ENCODE peak calls at places on chromosomes 2 and 18, in seven cellular contexts. One of them, this sample, is unnamed.

GRCh38 chr2:11123001-11123809 is 32.1 kb upstream of the SLC66A3 start:
- DNase-seq in mucosa of descending colon: no peak
- DNase-seq in NCI-H1105: no peak
- DNase-seq in activated naive CD8-positive, alpha-beta T cell treated with anti-CD3 and anti-CD28 coated beads, Interleukin-2, amount 50 U/mL, for 24 hours: no peak
- DNase-seq in AG08396: no peak
- DNase-seq in lung: no peak
- DNase-seq in left lung: no peak
- DNase-seq in this sample: no peak

GRCh38 chr18:50152900-50153299 is 42.0 kb downstream of the MYO5B start:
- DNase-seq in mucosa of descending colon: no peak
- DNase-seq in NCI-H1105: no peak
- DNase-seq in activated naive CD8-positive, alpha-beta T cell treated with anti-CD3 and anti-CD28 coated beads, Interleukin-2, amount 50 U/mL, for 24 hours: no peak
- DNase-seq in AG08396: no peak
- DNase-seq in lung: no peak
- DNase-seq in left lung: no peak
- DNase-seq in this sample: peak; percentile 40

GRCh38 chr2:30514134-30514860 is 67.3 kb downstream of the LCLAT1 start:
- DNase-seq in mucosa of descending colon: no peak
- DNase-seq in NCI-H1105: no peak
- DNase-seq in activated naive CD8-positive, alpha-beta T cell treated with anti-CD3 and anti-CD28 coated beads, Interleukin-2, amount 50 U/mL, for 24 hours: no peak
- DNase-seq in AG08396: peak; percentile 36
- DNase-seq in lung: no peak
- DNase-seq in left lung: no peak
- DNase-seq in this sample: peak; percentile 52

GRCh38 chr2:185891804-185892411 is 153.3 kb downstream of the FSIP2 start:
- DNase-seq in mucosa of descending colon: no peak
- DNase-seq in NCI-H1105: no peak
- DNase-seq in activated naive CD8-positive, alpha-beta T cell treated with anti-CD3 and anti-CD28 coated beads, Interleukin-2, amount 50 U/mL, for 24 hours: no peak
- DNase-seq in AG08396: no peak
- DNase-seq in lung: no peak
- DNase-seq in left lung: no peak
- DNase-seq in this sample: no peak

GRCh38 chr2:216756435-216756834 is 61.1 kb upstream of the IGFBP5 start:
- DNase-seq in mucosa of descending colon: no peak
- DNase-seq in NCI-H1105: no peak
- DNase-seq in activated naive CD8-positive, alpha-beta T cell treated with anti-CD3 and anti-CD28 coated beads, Interleukin-2, amount 50 U/mL, for 24 hours: no peak
- DNase-seq in AG08396: no peak
- DNase-seq in lung: no peak
- DNase-seq in left lung: no peak
- DNase-seq in this sample: no peak

GRCh38 chr2:98697651-98698337 is 33.1 kb downstream of the MGAT4A start:
- DNase-seq in mucosa of descending colon: no peak
- DNase-seq in NCI-H1105: no peak
- DNase-seq in activated naive CD8-positive, alpha-beta T cell treated with anti-CD3 and anti-CD28 coated beads, Interleukin-2, amount 50 U/mL, for 24 hours: no peak
- DNase-seq in AG08396: no peak
- DNase-seq in lung: no peak
- DNase-seq in left lung: no peak
- DNase-seq in this sample: no peak

GRCh38 chr2:18474690-18475089 is 85.8 kb downstream of the RDH14 start:
- DNase-seq in mucosa of descending colon: no peak
- DNase-seq in NCI-H1105: no peak
- DNase-seq in activated naive CD8-positive, alpha-beta T cell treated with anti-CD3 and anti-CD28 coated beads, Interleukin-2, amount 50 U/mL, for 24 hours: no peak
- DNase-seq in AG08396: no peak
- DNase-seq in lung: no peak
- DNase-seq in left lung: no peak
- DNase-seq in this sample: no peak

GRCh38 chr2:57075226-57075625 is 891.4 kb downstream of the CCDC85A start:
- DNase-seq in mucosa of descending colon: no peak
- DNase-seq in NCI-H1105: no peak
- DNase-seq in activated naive CD8-positive, alpha-beta T cell treated with anti-CD3 and anti-CD28 coated beads, Interleukin-2, amount 50 U/mL, for 24 hours: no peak
- DNase-seq in AG08396: no peak
- DNase-seq in lung: no peak
- DNase-seq in left lung: no peak
- DNase-seq in this sample: peak; percentile 68

GRCh38 chr2:234099266-234099665 is 48.8 kb downstream of the SPP2 start:
- DNase-seq in mucosa of descending colon: no peak
- DNase-seq in NCI-H1105: no peak
- DNase-seq in activated naive CD8-positive, alpha-beta T cell treated with anti-CD3 and anti-CD28 coated beads, Interleukin-2, amount 50 U/mL, for 24 hours: no peak
- DNase-seq in AG08396: no peak
- DNase-seq in lung: no peak
- DNase-seq in left lung: no peak
- DNase-seq in this sample: no peak

GRCh38 chr18:45828917-45829811 is 3.7 kb downstream of the SIGLEC15 start:
- DNase-seq in mucosa of descending colon: peak; percentile 23
- DNase-seq in NCI-H1105: no peak
- DNase-seq in activated naive CD8-positive, alpha-beta T cell treated with anti-CD3 and anti-CD28 coated beads, Interleukin-2, amount 50 U/mL, for 24 hours: no peak
- DNase-seq in AG08396: no peak
- DNase-seq in lung: peak; percentile 66
- DNase-seq in left lung: no peak
- DNase-seq in this sample: no peak

GRCh38 chr2:239762742-239763269 is 262.3 kb downstream of the NDUFA10 start:
- DNase-seq in mucosa of descending colon: no peak
- DNase-seq in NCI-H1105: no peak
- DNase-seq in activated naive CD8-positive, alpha-beta T cell treated with anti-CD3 and anti-CD28 coated beads, Interleukin-2, amount 50 U/mL, for 24 hours: no peak
- DNase-seq in AG08396: no peak
- DNase-seq in lung: no peak
- DNase-seq in left lung: peak; percentile 30
- DNase-seq in this sample: no peak

GRCh38 chr18:46736736-46737135 is 20.1 kb downstream of the ST8SIA5 start:
- DNase-seq in mucosa of descending colon: no peak
- DNase-seq in NCI-H1105: no peak
- DNase-seq in activated naive CD8-positive, alpha-beta T cell treated with anti-CD3 and anti-CD28 coated beads, Interleukin-2, amount 50 U/mL, for 24 hours: no peak
- DNase-seq in AG08396: no peak
- DNase-seq in lung: no peak
- DNase-seq in left lung: no peak
- DNase-seq in this sample: no peak

GRCh38 chr2:9089831-9090230 is 86.3 kb upstream of the MBOAT2 start:
- DNase-seq in mucosa of descending colon: no peak
- DNase-seq in NCI-H1105: no peak
- DNase-seq in activated naive CD8-positive, alpha-beta T cell treated with anti-CD3 and anti-CD28 coated beads, Interleukin-2, amount 50 U/mL, for 24 hours: no peak
- DNase-seq in AG08396: no peak
- DNase-seq in lung: peak; percentile 7
- DNase-seq in left lung: no peak
- DNase-seq in this sample: no peak

GRCh38 chr2:241329669-241330615 is 14.2 kb downstream of the SEPTIN2 start:
- DNase-seq in mucosa of descending colon: no peak
- DNase-seq in NCI-H1105: no peak
- DNase-seq in activated naive CD8-positive, alpha-beta T cell treated with anti-CD3 and anti-CD28 coated beads, Interleukin-2, amount 50 U/mL, for 24 hours: no peak
- DNase-seq in AG08396: no peak
- DNase-seq in lung: no peak
- DNase-seq in left lung: no peak
- DNase-seq in this sample: peak; percentile 58

GRCh38 chr2:88090446-88091283 is 23.0 kb downstream of the SMYD1 start:
- DNase-seq in mucosa of descending colon: no peak
- DNase-seq in NCI-H1105: no peak
- DNase-seq in activated naive CD8-positive, alpha-beta T cell treated with anti-CD3 and anti-CD28 coated beads, Interleukin-2, amount 50 U/mL, for 24 hours: peak; percentile 23
- DNase-seq in AG08396: no peak
- DNase-seq in lung: no peak
- DNase-seq in left lung: no peak
- DNase-seq in this sample: no peak

GRCh38 chr2:64015386-64015785 is 3.8 kb downstream of the VPS54 start:
- DNase-seq in mucosa of descending colon: no peak
- DNase-seq in NCI-H1105: no peak
- DNase-seq in activated naive CD8-positive, alpha-beta T cell treated with anti-CD3 and anti-CD28 coated beads, Interleukin-2, amount 50 U/mL, for 24 hours: no peak
- DNase-seq in AG08396: no peak
- DNase-seq in lung: no peak
- DNase-seq in left lung: no peak
- DNase-seq in this sample: no peak

GRCh38 chr2:212845941-212846340 is 305.5 kb downstream of the IKZF2 start:
- DNase-seq in mucosa of descending colon: no peak
- DNase-seq in NCI-H1105: no peak
- DNase-seq in activated naive CD8-positive, alpha-beta T cell treated with anti-CD3 and anti-CD28 coated beads, Interleukin-2, amount 50 U/mL, for 24 hours: no peak
- DNase-seq in AG08396: peak; percentile 58
- DNase-seq in lung: no peak
- DNase-seq in left lung: no peak
- DNase-seq in this sample: peak; percentile 81

GRCh38 chr2:147030966-147031760 is 813.7 kb upstream of the ACVR2A start:
- DNase-seq in mucosa of descending colon: no peak
- DNase-seq in NCI-H1105: no peak
- DNase-seq in activated naive CD8-positive, alpha-beta T cell treated with anti-CD3 and anti-CD28 coated beads, Interleukin-2, amount 50 U/mL, for 24 hours: no peak
- DNase-seq in AG08396: no peak
- DNase-seq in lung: no peak
- DNase-seq in left lung: no peak
- DNase-seq in this sample: peak; percentile 68

This sample was measured in mammary epithelial cell.